ENCODE peak calls at places on chromosomes 11 and 22, in four cellular contexts. P is fibroblast of lung, X is GM23248, K is hepatocyte. Y is an unnamed sample.

GRCh38 chr22:40894417-40894816 is 32.5 kb upstream of the DNAJB7 start:
- DNase-seq in P (no peak), X (no peak), K (no peak), Y (no peak)

GRCh38 chr11:62336949-62337681 is at the start of gene ASRGL1:
- DNase-seq in P (peak), X (peak), K (peak), Y (no peak)

GRCh38 chr11:96114178-96115070 is 190.5 kb upstream of the MTMR2 start:
- DNase-seq in P (no peak), X (no peak), K (no peak), Y (no peak)

GRCh38 chr11:123183391-123184099 is 11.5 kb downstream of the CLMP start:
- DNase-seq in P (no peak), X (peak), K (no peak), Y (no peak)

GRCh38 chr11:15123849-15124248 is 9.1 kb downstream of the INSC start:
- DNase-seq in P (peak), X (peak), K (no peak), Y (no peak)

GRCh38 chr11:128752379-128752778 is 58.5 kb downstream of the FLI1 start:
- DNase-seq in P (no peak), X (no peak), K (no peak), Y (no peak)

GRCh38 chr11:104095791-104096190 is 59.4 kb downstream of the DDI1 start:
- DNase-seq in P (no peak), X (peak), K (no peak), Y (peak)

GRCh38 chr11:122226810-122227379 is 110.9 kb upstream of the BLID start:
- DNase-seq in P (no peak), X (peak), K (no peak), Y (no peak)

GRCh38 chr22:23146842-23147205 is 1.5 kb downstream of the RAB36 start:
- DNase-seq in P (no peak), X (no peak), K (no peak), Y (no peak)

GRCh38 chr11:78033040-78033439 is 10.0 kb upstream of the KCTD14 start:
- DNase-seq in P (no peak), X (no peak), K (no peak), Y (no peak)

GRCh38 chr22:50691521-50691920 is 18.9 kb downstream of the SHANK3 start:
- DNase-seq in P (peak), X (peak), K (no peak), Y (peak)

GRCh38 chr22:50699001-50699753 is 26.6 kb downstream of the SHANK3 start:
- DNase-seq in P (no peak), X (no peak), K (no peak), Y (no peak)

DNA sequence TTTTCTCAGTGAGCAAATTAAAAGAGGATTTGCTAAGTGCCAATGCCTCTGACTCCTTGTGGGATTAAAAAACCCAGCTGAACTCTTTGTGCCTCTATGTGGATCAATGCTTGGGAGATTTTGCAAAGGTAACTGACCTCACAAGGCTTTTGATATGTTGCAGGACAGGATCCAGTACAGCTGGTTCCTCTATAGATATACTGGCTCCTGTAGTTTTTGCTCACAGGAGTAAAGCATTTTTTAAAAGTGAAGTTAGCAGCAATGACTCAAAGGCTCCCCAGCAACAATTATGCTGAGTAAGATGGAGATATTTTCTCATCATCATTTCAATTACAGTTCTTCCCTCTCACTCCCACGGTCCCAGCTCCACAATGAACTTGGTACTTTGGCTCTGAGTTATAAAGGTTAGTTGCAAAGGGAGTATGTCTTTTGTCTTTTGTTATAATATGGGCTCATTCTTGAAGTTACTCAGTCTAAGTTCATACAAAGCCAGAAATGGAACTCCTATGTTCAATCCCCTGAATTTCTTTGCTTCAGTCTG is 471.5 kb downstream of the LRRC4C start:
- DNase-seq in P (no peak), X (no peak), K (no peak), Y (no peak)
- H2AFZ ChIP-seq in P (no peak), X (no peak), K (no peak), Y (no peak)

GRCh38 chr11:9139628-9140357 is 48.4 kb upstream of the SCUBE2 start:
- DNase-seq in P (no peak), X (no peak), K (no peak), Y (no peak)

GRCh38 chr11:9144828-9145227 is 53.4 kb upstream of the SCUBE2 start:
- DNase-seq in P (no peak), X (no peak), K (no peak), Y (no peak)

GRCh38 chr11:9146477-9146876 is 55.1 kb upstream of the SCUBE2 start:
- DNase-seq in P (no peak), X (no peak), K (no peak), Y (no peak)

GRCh38 chr11:9142732-9143131 is 51.3 kb upstream of the SCUBE2 start:
- DNase-seq in P (no peak), X (no peak), K (no peak), Y (no peak)

DNA sequence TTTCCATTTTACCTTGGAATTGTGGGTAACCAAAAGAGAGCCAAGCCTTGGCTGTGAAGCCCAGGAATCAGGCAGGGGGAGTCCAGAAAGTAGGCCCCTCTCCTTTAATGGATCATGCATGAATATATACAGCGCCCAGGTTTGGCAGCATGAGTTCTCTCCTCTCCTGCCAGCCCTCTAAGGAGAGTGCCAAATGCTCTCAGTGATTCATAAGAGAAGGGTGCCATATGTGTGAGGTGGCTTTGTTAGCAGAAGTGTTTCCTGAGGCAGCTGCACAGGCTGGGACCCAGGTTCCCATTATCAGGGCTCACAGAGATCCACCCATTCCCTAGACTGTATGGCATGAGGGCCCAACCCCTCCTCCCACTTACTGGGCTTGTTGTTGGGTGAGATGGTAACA is 52.3 kb upstream of the SCUBE2 start:
- DNase-seq in P (no peak), X (peak), K (no peak), Y (no peak)
- H3K4me3 ChIP-seq in P (no peak), X (no peak), K (no peak), Y (no peak)

GRCh38 chr11:73100578-73100977 is 41.5 kb downstream of the FCHSD2 start:
- DNase-seq in P (no peak), X (no peak), K (no peak), Y (no peak)
- H3K27ac ChIP-seq in P (no peak), X (no peak), K (no peak), Y (no peak)

DNA sequence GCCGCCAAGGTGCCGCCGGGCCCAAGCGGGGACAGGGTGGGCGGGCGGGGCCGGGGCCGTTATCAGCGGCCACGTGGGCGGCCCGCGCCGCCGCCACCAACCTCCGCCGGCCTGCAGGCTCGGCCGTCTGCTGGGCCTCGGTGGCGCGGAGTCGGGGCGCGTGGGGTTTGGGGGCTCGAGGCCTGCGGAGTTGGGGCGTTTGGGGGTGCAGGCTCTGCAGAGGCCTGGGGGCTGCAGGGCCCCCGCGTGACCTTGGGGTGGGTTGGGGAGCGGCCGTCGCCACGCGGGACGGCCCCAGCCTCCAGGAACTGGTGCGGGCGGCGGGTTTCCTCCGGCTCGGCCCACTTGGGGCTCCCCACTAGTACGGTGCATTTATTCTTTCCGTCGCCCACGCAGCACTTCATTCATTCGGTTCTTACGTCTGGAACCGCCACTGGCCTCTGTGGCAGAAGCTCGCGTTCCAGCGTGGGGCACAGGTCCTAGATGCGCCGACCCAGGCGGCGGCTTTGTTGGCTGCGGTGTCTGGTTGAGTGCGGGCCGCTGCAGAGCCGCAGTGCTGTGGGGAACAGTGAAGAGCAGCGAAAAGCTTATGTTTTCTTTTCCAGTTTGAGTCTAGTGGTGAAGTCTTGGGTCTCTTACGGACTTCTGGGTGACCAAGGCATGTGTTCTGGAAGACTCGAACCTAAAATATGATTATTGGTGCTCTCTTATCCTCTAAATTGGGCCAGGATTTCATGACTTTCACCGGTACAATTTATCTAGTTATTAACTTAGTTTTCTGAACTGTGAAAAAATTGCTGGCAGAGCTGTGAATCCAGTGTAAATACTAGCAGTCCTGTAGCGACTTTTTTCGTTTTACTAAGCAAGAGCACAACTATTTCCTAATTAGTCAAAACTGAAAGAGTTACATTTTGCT is 888 bp upstream of the TRMT2A start:
- DNase-seq in P (peak), X (peak), K (peak), Y (peak)
- H2AFZ ChIP-seq in P (no peak), X (peak), K (no peak), Y (no peak)